ENCODE peak calls at places on chromosome 3, in six cellular contexts. One of them, this sample, is unnamed. For H3K27me3 and H3K36me3, the result is how much of the 10 kb centered on the place peaks cover.

GRCh38 chr3:135581806-135582205 is 383.7 kb upstream of the PPP2R3A start:
- DNase-seq in K562: peak
- DNase-seq in psoas muscle: no peak
- DNase-seq in GM23338: no peak
- DNase-seq in SK-N-SH: no peak
- DNase-seq in hepatocyte: no peak
- DNase-seq in this sample: no peak

GRCh38 chr3:52237659-52238172 is 1.2 kb downstream of the TWF2 start:
- DNase-seq in K562: peak
- DNase-seq in psoas muscle: peak
- DNase-seq in GM23338: peak
- DNase-seq in SK-N-SH: peak
- DNase-seq in hepatocyte: peak
- DNase-seq in this sample: peak

GRCh38 chr3:171285287-171285686 is 174.9 kb downstream of the TNIK start:
- DNase-seq in K562: no peak
- DNase-seq in psoas muscle: no peak
- DNase-seq in GM23338: no peak
- DNase-seq in SK-N-SH: no peak
- DNase-seq in hepatocyte: no peak
- DNase-seq in this sample: no peak

GRCh38 chr3:168933614-168934013 is 729.9 kb downstream of the MECOM start:
- DNase-seq in K562: no peak
- DNase-seq in psoas muscle: no peak
- DNase-seq in GM23338: no peak
- DNase-seq in SK-N-SH: no peak
- DNase-seq in hepatocyte: no peak
- DNase-seq in this sample: no peak

GRCh38 chr3:175404026-175404425 is 544.9 kb downstream of the NAALADL2 start:
- DNase-seq in K562: no peak
- DNase-seq in psoas muscle: no peak
- DNase-seq in GM23338: no peak
- DNase-seq in SK-N-SH: no peak
- DNase-seq in hepatocyte: no peak
- DNase-seq in this sample: no peak

GRCh38 chr3:109184726-109185125 is 48.2 kb downstream of the C3orf85 start:
- DNase-seq in K562: no peak
- DNase-seq in psoas muscle: no peak
- DNase-seq in GM23338: no peak
- DNase-seq in SK-N-SH: no peak
- DNase-seq in hepatocyte: no peak
- DNase-seq in this sample: no peak

GRCh38 chr3:113536627-113537101 is 4.3 kb downstream of the SIDT1 start:
- DNase-seq in K562: no peak
- DNase-seq in psoas muscle: no peak
- DNase-seq in GM23338: no peak
- DNase-seq in SK-N-SH: no peak
- DNase-seq in hepatocyte: no peak
- DNase-seq in this sample: no peak

GRCh38 chr3:168847293-168847883 is 751.7 kb upstream of the GOLIM4 start:
- DNase-seq in K562: peak
- DNase-seq in psoas muscle: no peak
- DNase-seq in GM23338: peak
- DNase-seq in SK-N-SH: peak
- DNase-seq in hepatocyte: peak
- DNase-seq in this sample: no peak

GRCh38 chr3:140342668-140343067 is 335.2 kb upstream of the TRIM42 start:
- DNase-seq in K562: no peak
- DNase-seq in psoas muscle: no peak
- DNase-seq in GM23338: no peak
- DNase-seq in SK-N-SH: no peak
- DNase-seq in hepatocyte: no peak
- DNase-seq in this sample: no peak

GRCh38 chr3:69410301-69410700 is 24.4 kb upstream of the FRMD4B start:
- DNase-seq in K562: peak
- DNase-seq in psoas muscle: peak
- DNase-seq in GM23338: peak
- DNase-seq in SK-N-SH: peak
- DNase-seq in hepatocyte: peak
- DNase-seq in this sample: peak

GRCh38 chr3:84224262-84224661 is 734.5 kb upstream of the CADM2 start:
- DNase-seq in K562: peak
- DNase-seq in psoas muscle: no peak
- DNase-seq in GM23338: no peak
- DNase-seq in SK-N-SH: no peak
- DNase-seq in hepatocyte: no peak
- DNase-seq in this sample: peak

GRCh38 chr3:174016186-174016585 is 618.6 kb downstream of the NLGN1 start:
- DNase-seq in K562: no peak
- DNase-seq in psoas muscle: no peak
- DNase-seq in GM23338: no peak
- DNase-seq in SK-N-SH: no peak
- DNase-seq in hepatocyte: no peak
- DNase-seq in this sample: peak

GRCh38 chr3:165884518-165884917 is 47.3 kb upstream of the BCHE start:
- DNase-seq in K562: no peak
- DNase-seq in psoas muscle: no peak
- DNase-seq in GM23338: no peak
- DNase-seq in SK-N-SH: no peak
- DNase-seq in hepatocyte: no peak
- DNase-seq in this sample: no peak

GRCh38 chr3:11260460-11260859 is 11.7 kb upstream of the ATG7 start:
- DNase-seq in K562: no peak
- DNase-seq in psoas muscle: no peak
- DNase-seq in GM23338: no peak
- DNase-seq in SK-N-SH: no peak
- DNase-seq in hepatocyte: no peak
- DNase-seq in this sample: no peak

GRCh38 chr3:11641683-11642407 is 1.9 kb downstream of the VGLL4 start:
- DNase-seq in K562: peak
- DNase-seq in psoas muscle: no peak
- DNase-seq in GM23338: peak
- DNase-seq in SK-N-SH: no peak
- DNase-seq in hepatocyte: no peak
- DNase-seq in this sample: peak

GRCh38 chr3:52845691-52846426 is 11.0 kb upstream of the MUSTN1 start:
- DNase-seq in K562: peak
- DNase-seq in psoas muscle: peak
- DNase-seq in GM23338: peak
- DNase-seq in SK-N-SH: peak
- DNase-seq in hepatocyte: no peak
- DNase-seq in this sample: no peak

GRCh38 chr3:155425351-155425750 is 131.9 kb upstream of the STRIT1 start:
- DNase-seq in K562: no peak
- DNase-seq in psoas muscle: no peak
- DNase-seq in GM23338: no peak
- DNase-seq in SK-N-SH: no peak
- DNase-seq in hepatocyte: no peak
- DNase-seq in this sample: no peak
- H3K27me3 ChIP-seq in K562: under half
- H3K27me3 ChIP-seq in psoas muscle: under half
- H3K27me3 ChIP-seq in GM23338: under half
- H3K27me3 ChIP-seq in SK-N-SH: under half
- H3K27me3 ChIP-seq in hepatocyte: under half
- H3K27me3 ChIP-seq in this sample: under half

DNA sequence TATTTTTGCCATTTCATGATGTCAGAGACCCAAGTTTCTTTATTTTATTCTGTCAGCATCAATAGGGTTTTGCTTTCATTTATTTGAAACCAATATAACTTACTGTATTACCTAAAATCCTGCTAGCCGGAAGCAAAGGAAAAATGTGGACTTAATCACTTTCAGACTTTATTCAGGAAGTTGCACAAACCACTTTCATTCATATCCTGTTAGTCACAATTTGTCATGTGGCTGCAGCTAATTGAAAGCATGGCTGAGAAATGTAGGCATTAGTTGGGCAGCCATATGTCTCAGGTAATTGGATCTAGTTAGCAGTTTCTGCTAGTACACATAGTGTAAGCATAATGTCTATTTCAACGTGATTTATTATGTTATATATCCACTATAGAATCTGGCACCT is 462.3 kb upstream of the SGO1 start:
- DNase-seq in K562: no peak
- DNase-seq in psoas muscle: no peak
- DNase-seq in GM23338: no peak
- DNase-seq in SK-N-SH: peak
- DNase-seq in hepatocyte: no peak
- DNase-seq in this sample: no peak
- H3K4me3 ChIP-seq in K562: no peak
- H3K4me3 ChIP-seq in psoas muscle: no peak
- H3K4me3 ChIP-seq in GM23338: no peak
- H3K4me3 ChIP-seq in SK-N-SH: no peak
- H3K4me3 ChIP-seq in hepatocyte: no peak
- H3K4me3 ChIP-seq in this sample: no peak

DNA sequence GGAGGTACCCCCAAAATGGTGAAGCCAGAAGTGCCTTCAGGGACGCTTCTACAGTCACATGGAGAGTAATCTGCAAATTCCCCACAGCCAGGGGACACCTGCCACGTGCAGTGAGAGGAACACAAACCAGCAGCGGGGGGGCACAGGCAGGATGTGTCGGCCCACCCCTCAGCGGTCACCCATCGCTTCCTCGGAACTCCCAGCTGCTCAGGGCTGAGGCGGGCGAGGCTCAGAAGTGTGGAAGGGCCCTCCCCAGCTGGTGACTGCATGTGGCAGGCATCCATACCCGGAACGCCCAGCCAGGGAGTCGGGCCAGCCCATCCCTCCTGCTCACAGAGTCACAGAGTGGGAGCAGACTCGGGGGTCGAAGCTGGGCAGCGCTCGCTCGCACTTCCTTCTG is 63.7 kb downstream of the SLC12A8 start:
- DNase-seq in K562: no peak
- DNase-seq in psoas muscle: peak
- DNase-seq in GM23338: no peak
- DNase-seq in SK-N-SH: no peak
- DNase-seq in hepatocyte: no peak
- DNase-seq in this sample: peak
- H3K36me3 ChIP-seq in K562: under half
- H3K36me3 ChIP-seq in psoas muscle: under half
- H3K36me3 ChIP-seq in GM23338: under half
- H3K36me3 ChIP-seq in SK-N-SH: under half
- H3K36me3 ChIP-seq in hepatocyte: under half
- H3K36me3 ChIP-seq in this sample: under half

DNA sequence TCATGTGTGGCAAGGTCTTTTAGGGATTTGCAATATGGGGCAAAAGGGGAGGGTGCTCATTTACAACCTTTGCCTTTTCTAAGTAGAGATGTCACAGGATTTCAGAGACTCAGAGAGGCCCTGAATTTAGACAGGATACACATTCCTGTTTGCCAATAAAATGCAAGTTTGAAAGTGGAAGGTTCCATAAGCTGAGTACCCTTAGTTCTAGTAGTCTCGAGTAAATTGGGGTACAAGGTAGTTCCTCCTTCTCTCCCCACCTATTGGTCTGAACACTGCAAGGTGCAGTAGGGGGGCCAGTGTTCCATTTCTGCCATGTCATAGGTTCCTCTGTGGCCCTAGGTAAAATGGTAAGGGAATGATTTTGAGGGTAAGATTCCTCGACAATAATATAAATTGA is 5.8 kb downstream of the SOX2 start:
- DNase-seq in K562: no peak
- DNase-seq in psoas muscle: no peak
- DNase-seq in GM23338: no peak
- DNase-seq in SK-N-SH: no peak
- DNase-seq in hepatocyte: no peak
- DNase-seq in this sample: no peak
- H3K27me3 ChIP-seq in K562: under half
- H3K27me3 ChIP-seq in psoas muscle: half or more
- H3K27me3 ChIP-seq in GM23338: under half
- H3K27me3 ChIP-seq in SK-N-SH: under half
- H3K27me3 ChIP-seq in hepatocyte: half or more
- H3K27me3 ChIP-seq in this sample: half or more